ENCODE peak calls at places on chromosome 21, in four cellular contexts. One of them, this sample, is unnamed.

GRCh38 chr21:35583566-35584216 is 476.6 kb downstream of the SETD4 start:
- DNase-seq in IMR-90: no peak
- DNase-seq in mesenchymal stem cell: no peak
- DNase-seq in H9: no peak
- DNase-seq in this sample: no peak

GRCh38 chr21:18545908-18546307 is 142.3 kb upstream of the TMPRSS15 start:
- DNase-seq in IMR-90: no peak
- DNase-seq in mesenchymal stem cell: peak; percentile 32
- DNase-seq in H9: no peak
- DNase-seq in this sample: no peak

GRCh38 chr21:28959367-28960099 is 33.1 kb downstream of the LTN1 start:
- DNase-seq in IMR-90: peak; percentile 89
- DNase-seq in mesenchymal stem cell: peak; percentile 78
- DNase-seq in H9: no peak
- DNase-seq in this sample: peak; percentile 23

GRCh38 chr21:28731700-28732321 is 260.9 kb downstream of the LTN1 start:
- DNase-seq in IMR-90: no peak
- DNase-seq in mesenchymal stem cell: no peak
- DNase-seq in H9: no peak
- DNase-seq in this sample: no peak

GRCh38 chr21:28174006-28174405 is 818.7 kb downstream of the LTN1 start:
- DNase-seq in IMR-90: no peak
- DNase-seq in mesenchymal stem cell: no peak
- DNase-seq in H9: no peak
- DNase-seq in this sample: no peak

GRCh38 chr21:8994640-8995511 is 1526.5 kb upstream of the TPTE start:
- DNase-seq in IMR-90: no peak
- DNase-seq in mesenchymal stem cell: no peak
- DNase-seq in H9: no peak
- DNase-seq in this sample: no peak

GRCh38 chr21:17900990-17901385 is 81.8 kb upstream of the C21orf91 start:
- DNase-seq in IMR-90: no peak
- DNase-seq in mesenchymal stem cell: no peak
- DNase-seq in H9: no peak
- DNase-seq in this sample: no peak

GRCh38 chr21:16605588-16605987 is 875.8 kb downstream of the USP25 start:
- DNase-seq in IMR-90: no peak
- DNase-seq in mesenchymal stem cell: peak; percentile 5
- DNase-seq in H9: no peak
- DNase-seq in this sample: no peak

GRCh38 chr21:14617836-14618235 is 71.7 kb upstream of the SAMSN1 start:
- DNase-seq in IMR-90: no peak
- DNase-seq in mesenchymal stem cell: no peak
- DNase-seq in H9: no peak
- DNase-seq in this sample: no peak

GRCh38 chr21:34635307-34635706 is 20.4 kb upstream of the RCAN1 start:
- DNase-seq in IMR-90: no peak
- DNase-seq in mesenchymal stem cell: no peak
- DNase-seq in H9: peak; percentile 46
- DNase-seq in this sample: peak; percentile 33

GRCh38 chr21:27681038-27681437 is 714.1 kb upstream of the ADAMTS5 start:
- DNase-seq in IMR-90: peak; percentile 46
- DNase-seq in mesenchymal stem cell: peak; percentile 29
- DNase-seq in H9: no peak
- DNase-seq in this sample: no peak

GRCh38 chr21:41780337-41781046 is 13.6 kb upstream of the RIPK4 start:
- DNase-seq in IMR-90: no peak
- DNase-seq in mesenchymal stem cell: no peak
- DNase-seq in H9: no peak
- DNase-seq in this sample: no peak

GRCh38 chr21:35398366-35398982 is 349.4 kb upstream of the RUNX1 start:
- DNase-seq in IMR-90: peak; percentile 15
- DNase-seq in mesenchymal stem cell: peak; percentile 31
- DNase-seq in H9: no peak
- DNase-seq in this sample: no peak

GRCh38 chr21:15731243-15731613 is 1.4 kb downstream of the USP25 start:
- DNase-seq in IMR-90: no peak
- DNase-seq in mesenchymal stem cell: peak; percentile 25
- DNase-seq in H9: no peak
- DNase-seq in this sample: no peak

GRCh38 chr21:16908087-16908486 is 604.8 kb upstream of the CXADR start:
- DNase-seq in IMR-90: no peak
- DNase-seq in mesenchymal stem cell: no peak
- DNase-seq in H9: no peak
- DNase-seq in this sample: no peak

GRCh38 chr21:33362044-33362555 is 37.3 kb downstream of the IFNAR1 start:
- DNase-seq in IMR-90: no peak
- DNase-seq in mesenchymal stem cell: no peak
- DNase-seq in H9: peak; percentile 92
- DNase-seq in this sample: peak; percentile 86

GRCh38 chr21:33367309-33367973 is 35.8 kb upstream of the IFNGR2 start:
- DNase-seq in IMR-90: no peak
- DNase-seq in mesenchymal stem cell: no peak
- DNase-seq in H9: peak; percentile 76
- DNase-seq in this sample: no peak

GRCh38 chr21:33368124-33368523 is 35.1 kb upstream of the IFNGR2 start:
- DNase-seq in IMR-90: no peak
- DNase-seq in mesenchymal stem cell: no peak
- DNase-seq in H9: no peak
- DNase-seq in this sample: no peak

GRCh38 chr21:33368576-33368975 is 34.6 kb upstream of the IFNGR2 start:
- DNase-seq in IMR-90: no peak
- DNase-seq in mesenchymal stem cell: no peak
- DNase-seq in H9: peak; percentile 48
- DNase-seq in this sample: no peak

DNA sequence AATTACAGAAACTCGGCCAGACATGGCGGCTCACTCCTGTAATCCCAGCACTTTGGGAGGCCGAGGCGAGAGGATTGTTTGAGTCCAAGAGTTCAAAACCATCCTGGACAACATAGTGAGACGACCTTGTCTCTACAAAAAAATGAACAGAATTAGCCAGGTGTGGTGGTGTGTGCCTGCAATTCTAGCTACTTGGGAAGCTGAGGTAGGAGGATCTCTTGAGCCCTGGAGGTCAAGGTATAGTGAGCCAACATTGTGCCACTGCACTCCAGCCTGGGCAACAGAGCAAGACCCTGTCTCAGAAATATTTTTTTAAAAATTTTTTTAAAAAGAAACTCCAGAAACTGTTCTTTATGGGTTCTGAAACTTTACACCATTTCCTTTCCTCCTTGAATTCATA is 38.4 kb upstream of the IFNGR2 start:
- DNase-seq in IMR-90: no peak
- DNase-seq in mesenchymal stem cell: no peak
- DNase-seq in H9: no peak
- DNase-seq in this sample: no peak
- H2AFZ ChIP-seq in IMR-90: no peak overlapping the region
- H2AFZ ChIP-seq in mesenchymal stem cell: no peak overlapping the region
- H2AFZ ChIP-seq in H9: no peak overlapping the region
- H2AFZ ChIP-seq in this sample: no peak overlapping the region

GRCh38 chr21:33544451-33544850 is 1.6 kb downstream of the SON start:
- DNase-seq in IMR-90: no peak
- DNase-seq in mesenchymal stem cell: no peak
- DNase-seq in H9: no peak
- DNase-seq in this sample: no peak

GRCh38 chr21:33543505-33544129 is 779 bp downstream of the SON start:
- DNase-seq in IMR-90: no peak
- DNase-seq in mesenchymal stem cell: no peak
- DNase-seq in H9: peak; percentile 66
- DNase-seq in this sample: peak; percentile 57

GRCh38 chr21:33541756-33542639 is at the start of gene GART:
- DNase-seq in IMR-90: peak; percentile 65
- DNase-seq in mesenchymal stem cell: peak; percentile 88
- DNase-seq in H9: peak; percentile 85
- DNase-seq in this sample: peak; percentile 82

GRCh38 chr21:33541105-33541711 is 709 bp downstream of the GART start:
- DNase-seq in IMR-90: peak; percentile 39
- DNase-seq in mesenchymal stem cell: peak; percentile 63
- DNase-seq in H9: no peak
- DNase-seq in this sample: peak; percentile 19

GRCh38 chr21:33542640-33543504 is at the start of gene SON:
- DNase-seq in IMR-90: peak; percentile 98
- DNase-seq in mesenchymal stem cell: peak; percentile 99
- DNase-seq in H9: peak; percentile 99
- DNase-seq in this sample: peak; percentile 99
- H4K91ac ChIP-seq in IMR-90: peak within 1 kb of the TSS; percentile 99
- H4K91ac ChIP-seq in mesenchymal stem cell: peak within 1 kb of the TSS; percentile 92
- H4K91ac ChIP-seq in H9: no peak within 1 kb of the TSS
- H4K91ac ChIP-seq in this sample: peak within 1 kb of the TSS; percentile 83

DNA sequence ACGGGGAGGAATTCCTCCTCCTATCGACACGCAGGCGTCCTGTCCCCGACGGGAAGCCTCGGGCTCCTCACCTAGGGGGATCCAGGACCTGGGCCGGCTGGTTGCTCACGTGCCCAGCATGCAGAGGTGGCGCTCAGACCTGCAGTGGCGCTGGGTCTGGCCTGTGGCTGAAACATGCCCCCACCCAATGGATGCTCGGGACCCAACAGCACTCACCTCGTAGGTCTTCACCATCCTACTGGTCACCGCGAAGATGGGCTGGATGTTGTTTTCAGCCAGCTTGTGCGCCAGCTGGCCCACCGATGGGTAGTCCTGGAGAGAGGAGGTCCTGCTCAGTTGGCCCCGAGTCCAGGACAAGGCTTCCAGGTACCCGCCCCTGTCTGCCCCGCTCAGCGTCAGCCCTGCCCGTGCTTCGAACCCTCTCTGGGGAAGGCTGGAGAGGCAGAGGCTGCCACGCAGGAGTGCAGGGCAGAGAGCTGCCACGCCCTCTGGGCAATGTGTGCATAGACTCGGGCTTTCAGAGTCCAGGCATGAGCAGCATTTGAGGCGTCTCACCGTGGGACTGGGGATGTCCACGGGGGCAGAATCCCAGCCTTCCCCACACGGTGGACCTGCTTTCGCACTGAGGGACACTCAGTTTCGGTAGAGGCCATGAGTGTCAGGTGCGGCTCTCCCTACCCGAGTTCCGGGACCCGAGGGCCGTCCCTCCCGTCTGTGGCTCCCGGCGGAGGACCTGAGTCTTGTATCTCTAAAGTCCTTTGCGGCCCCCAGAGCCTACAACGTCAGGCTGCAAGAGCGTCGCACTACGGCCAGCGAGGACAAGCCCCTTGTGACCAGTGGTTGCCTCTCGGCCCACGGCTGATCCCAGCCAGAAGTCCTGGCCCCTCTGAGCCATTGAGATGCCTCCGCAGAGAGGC is 21.6 kb downstream of the ITGB2 start:
- DNase-seq in IMR-90: no peak
- DNase-seq in mesenchymal stem cell: no peak
- DNase-seq in H9: no peak
- DNase-seq in this sample: no peak
- H4K8ac ChIP-seq in IMR-90: no peak overlapping the region
- H4K8ac ChIP-seq in mesenchymal stem cell: no peak overlapping the region
- H4K8ac ChIP-seq in H9: no peak overlapping the region
- H4K8ac ChIP-seq in this sample: no peak overlapping the region

GRCh38 chr21:43645987-43646386 is 13.3 kb downstream of the HSF2BP start:
- DNase-seq in IMR-90: no peak
- DNase-seq in mesenchymal stem cell: no peak
- DNase-seq in H9: no peak
- DNase-seq in this sample: no peak
- H2AFZ ChIP-seq in IMR-90: no peak overlapping the region
- H2AFZ ChIP-seq in mesenchymal stem cell: no peak overlapping the region
- H2AFZ ChIP-seq in H9: no peak overlapping the region
- H2AFZ ChIP-seq in this sample: no peak overlapping the region

GRCh38 chr21:39175154-39175553 is 8.1 kb downstream of the PSMG1 start:
- DNase-seq in IMR-90: peak; percentile 40
- DNase-seq in mesenchymal stem cell: peak; percentile 56
- DNase-seq in H9: no peak
- DNase-seq in this sample: peak; percentile 58

GRCh38 chr21:39176312-39176711 is 6.9 kb downstream of the PSMG1 start:
- DNase-seq in IMR-90: peak; percentile 48
- DNase-seq in mesenchymal stem cell: peak; percentile 63
- DNase-seq in H9: no peak
- DNase-seq in this sample: no peak

GRCh38 chr21:39169906-39170305 is 13.3 kb downstream of the PSMG1 start:
- DNase-seq in IMR-90: no peak
- DNase-seq in mesenchymal stem cell: no peak
- DNase-seq in H9: no peak
- DNase-seq in this sample: no peak

GRCh38 chr21:39175665-39176064 is 7.6 kb downstream of the PSMG1 start:
- DNase-seq in IMR-90: no peak
- DNase-seq in mesenchymal stem cell: no peak
- DNase-seq in H9: no peak
- DNase-seq in this sample: no peak

GRCh38 chr21:39173999-39174398 is 9.3 kb downstream of the PSMG1 start:
- DNase-seq in IMR-90: no peak
- DNase-seq in mesenchymal stem cell: no peak
- DNase-seq in H9: no peak
- DNase-seq in this sample: no peak
- H4K91ac ChIP-seq in IMR-90: no peak overlapping the region
- H4K91ac ChIP-seq in mesenchymal stem cell: no peak overlapping the region
- H4K91ac ChIP-seq in H9: no peak overlapping the region
- H4K91ac ChIP-seq in this sample: no peak overlapping the region

GRCh38 chr21:37220433-37220980 is 46.6 kb downstream of the VPS26C start:
- DNase-seq in IMR-90: peak; percentile 50
- DNase-seq in mesenchymal stem cell: no peak
- DNase-seq in H9: no peak
- DNase-seq in this sample: no peak
- H4K8ac ChIP-seq in IMR-90: peak overlapping the region; percentile 74
- H4K8ac ChIP-seq in mesenchymal stem cell: peak overlapping the region; percentile 79
- H4K8ac ChIP-seq in H9: no peak overlapping the region
- H4K8ac ChIP-seq in this sample: no peak overlapping the region

This sample was measured in trophoblast cell.